ENCODE peak calls at places on chromosomes 4 and X, in four cellular contexts. One of them, this sample, is unnamed.

GRCh38 chr4:40199999-40200880 is 3.4 kb downstream of the RHOH start:
- DNase-seq in HepG2: no peak
- DNase-seq in WTC11: no peak
- DNase-seq in K562: no peak
- DNase-seq in this sample: no peak

GRCh38 chr4:76197971-76198410 is 15.6 kb downstream of the SCARB2 start:
- DNase-seq in HepG2: no peak
- DNase-seq in WTC11: no peak
- DNase-seq in K562: no peak
- DNase-seq in this sample: no peak

GRCh38 chrX:40165206-40165605 is 67.4 kb upstream of the BCOR start:
- DNase-seq in HepG2: no peak
- DNase-seq in WTC11: no peak
- DNase-seq in K562: no peak
- DNase-seq in this sample: no peak

GRCh38 chrX:675279-675886 is 44.8 kb downstream of the SHOX start:
- DNase-seq in HepG2: no peak
- DNase-seq in WTC11: no peak
- DNase-seq in K562: no peak
- DNase-seq in this sample: no peak

GRCh38 chr4:85720736-85721135 is 245.8 kb downstream of the ARHGAP24 start:
- DNase-seq in HepG2: peak; percentile 7
- DNase-seq in WTC11: no peak
- DNase-seq in K562: no peak
- DNase-seq in this sample: no peak

GRCh38 chr4:175758595-175758994 is 53.5 kb downstream of the GPM6A start:
- DNase-seq in HepG2: no peak
- DNase-seq in WTC11: no peak
- DNase-seq in K562: no peak
- DNase-seq in this sample: no peak

GRCh38 chr4:91116861-91117260 is 989.7 kb downstream of the CCSER1 start:
- DNase-seq in HepG2: no peak
- DNase-seq in WTC11: no peak
- DNase-seq in K562: no peak
- DNase-seq in this sample: no peak

GRCh38 chr4:186887211-186887785 is 163.6 kb upstream of the FAT1 start:
- DNase-seq in HepG2: no peak
- DNase-seq in WTC11: no peak
- DNase-seq in K562: no peak
- DNase-seq in this sample: no peak

GRCh38 chrX:54248309-54248708 is 65.3 kb upstream of the FAM120C start:
- DNase-seq in HepG2: peak; percentile 12
- DNase-seq in WTC11: no peak
- DNase-seq in K562: no peak
- DNase-seq in this sample: peak; percentile 9

GRCh38 chr4:16532240-16532990 is 306.1 kb upstream of the TAPT1 start:
- DNase-seq in HepG2: no peak
- DNase-seq in WTC11: no peak
- DNase-seq in K562: no peak
- DNase-seq in this sample: no peak

GRCh38 chr4:41406051-41406516 is 131.9 kb upstream of the LIMCH1 start:
- DNase-seq in HepG2: no peak
- DNase-seq in WTC11: no peak
- DNase-seq in K562: no peak
- DNase-seq in this sample: no peak

GRCh38 chr4:70425306-70425705 is 27.6 kb downstream of the OPRPN start:
- DNase-seq in HepG2: no peak
- DNase-seq in WTC11: no peak
- DNase-seq in K562: no peak
- DNase-seq in this sample: no peak

GRCh38 chrX:150905293-150905692 is 6.8 kb upstream of the CD99L2 start:
- DNase-seq in HepG2: no peak
- DNase-seq in WTC11: no peak
- DNase-seq in K562: no peak
- DNase-seq in this sample: no peak

GRCh38 chr4:22072240-22072639 is 123.7 kb upstream of the KCNIP4 start:
- DNase-seq in HepG2: no peak
- DNase-seq in WTC11: no peak
- DNase-seq in K562: no peak
- DNase-seq in this sample: no peak

GRCh38 chr4:8832130-8832930 is 39.3 kb downstream of the HMX1 start:
- DNase-seq in HepG2: no peak
- DNase-seq in WTC11: no peak
- DNase-seq in K562: no peak
- DNase-seq in this sample: no peak

GRCh38 chr4:172143605-172144314 is 330.6 kb downstream of the GALNTL6 start:
- DNase-seq in HepG2: no peak
- DNase-seq in WTC11: no peak
- DNase-seq in K562: peak; percentile 13
- DNase-seq in this sample: no peak

GRCh38 chr4:103996059-103996458 is 276.3 kb upstream of the TACR3 start:
- DNase-seq in HepG2: no peak
- DNase-seq in WTC11: no peak
- DNase-seq in K562: no peak
- DNase-seq in this sample: peak; percentile 10

GRCh38 chrX:48971325-48972213 is at the start of gene KCND1:
- DNase-seq in HepG2: no peak
- DNase-seq in WTC11: peak; percentile 39
- DNase-seq in K562: peak; percentile 49
- DNase-seq in this sample: no peak

DNA sequence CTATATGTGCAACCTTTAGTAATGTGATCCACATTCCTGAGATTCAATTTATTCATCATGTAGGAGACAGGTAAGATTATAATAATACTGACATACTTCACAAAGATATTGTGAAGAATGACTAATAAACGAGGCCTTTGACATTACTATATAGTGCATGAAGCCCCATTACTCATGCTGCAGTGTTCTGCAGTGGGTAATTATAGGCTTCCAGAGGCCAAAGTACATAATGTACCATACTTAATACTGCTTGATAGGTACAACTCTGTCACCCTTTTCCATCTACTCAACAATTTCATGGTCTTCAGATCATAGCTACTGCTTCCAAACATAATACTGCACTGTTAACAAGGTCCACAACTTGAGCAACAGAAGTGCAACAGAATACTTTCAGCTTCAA is 68.9 kb downstream of the COL25A1 start:
- DNase-seq in HepG2: no peak
- DNase-seq in WTC11: no peak
- DNase-seq in K562: no peak
- DNase-seq in this sample: no peak
- TF ChIP-seq ELF4 in HepG2: no peak
- TF ChIP-seq ELF4 in WTC11: no peak
- TF ChIP-seq ELF4 in K562: no peak
- TF ChIP-seq ELF4 in this sample: no peak

GRCh38 chrX:153209347-153209746 is 30.3 kb downstream of the MAGEA1 start:
- DNase-seq in HepG2: no peak
- DNase-seq in WTC11: no peak
- DNase-seq in K562: no peak
- DNase-seq in this sample: no peak
- TF ChIP-seq ELF4 in HepG2: no peak
- TF ChIP-seq ELF4 in WTC11: no peak
- TF ChIP-seq ELF4 in K562: no peak
- TF ChIP-seq ELF4 in this sample: no peak

DNA sequence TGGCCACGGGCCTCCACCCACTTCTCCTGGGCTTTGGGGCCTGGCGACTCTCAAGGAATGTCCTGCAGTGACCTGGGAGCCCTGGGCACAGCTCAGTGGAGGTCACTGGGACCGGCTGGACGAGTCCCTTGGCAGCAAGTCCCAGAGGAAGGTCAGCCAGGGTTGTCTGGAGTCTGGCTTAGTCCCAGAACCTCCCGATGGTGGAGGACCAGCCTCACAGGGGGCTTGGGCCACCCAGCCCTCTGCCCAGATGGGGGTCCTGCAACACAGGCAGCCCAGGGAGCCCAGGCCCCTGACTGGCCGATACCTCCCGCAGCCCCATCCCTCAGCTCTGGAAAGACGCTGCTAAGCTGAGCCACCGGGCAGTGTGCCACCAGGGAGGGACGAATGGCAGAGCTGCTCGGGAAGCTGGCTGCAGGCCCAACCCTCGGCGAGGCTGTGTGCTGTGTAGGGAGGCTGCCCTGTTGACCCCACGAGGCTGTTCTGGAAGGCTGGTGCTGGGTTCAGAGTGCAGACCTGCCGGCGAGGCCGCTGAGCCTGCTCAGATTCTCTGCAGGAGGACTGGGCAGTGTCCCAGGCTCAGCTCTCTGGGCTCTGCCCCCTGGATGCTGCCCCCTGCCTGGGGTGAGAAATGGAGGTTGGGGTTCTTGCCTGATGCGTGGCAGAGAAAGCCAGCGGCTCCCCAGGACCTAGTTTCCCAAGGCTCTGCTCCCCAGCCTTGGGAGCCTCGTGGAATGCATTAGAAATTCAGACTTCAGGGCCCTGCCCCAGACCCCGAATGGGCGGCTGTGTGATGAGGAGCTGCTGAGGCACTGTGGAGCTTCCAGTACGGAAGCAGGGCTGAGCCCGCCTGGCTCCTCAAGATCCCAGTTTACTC is 61.7 kb downstream of the ADRA2C start:
- DNase-seq in HepG2: peak; percentile 85
- DNase-seq in WTC11: no peak
- DNase-seq in K562: no peak
- DNase-seq in this sample: no peak
- TF ChIP-seq ELF4 in HepG2: no peak
- TF ChIP-seq ELF4 in WTC11: no peak
- TF ChIP-seq ELF4 in K562: no peak
- TF ChIP-seq ELF4 in this sample: no peak

DNA sequence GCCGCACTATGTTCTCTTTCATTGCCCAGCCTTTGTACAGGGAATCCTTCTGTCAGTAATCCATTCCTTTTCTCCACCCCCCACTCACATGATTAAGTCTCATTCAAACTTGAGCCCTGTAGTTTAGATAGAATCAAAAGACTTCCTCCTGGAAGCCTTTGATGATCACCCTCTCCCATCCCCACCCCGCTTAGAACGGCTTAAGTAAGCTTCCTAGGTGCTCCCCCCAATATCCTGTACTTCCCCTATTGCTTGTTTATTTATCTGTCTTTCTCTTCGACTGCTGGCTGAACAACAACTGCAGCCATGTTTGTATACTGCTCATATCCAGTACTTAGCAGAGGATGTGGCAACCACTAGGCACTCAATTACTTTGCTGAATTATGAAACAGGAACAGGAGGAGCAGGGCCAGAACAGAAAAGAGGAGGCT is 38.5 kb upstream of the GPC3 start:
- DNase-seq in HepG2: peak; percentile 92
- DNase-seq in WTC11: no peak
- DNase-seq in K562: no peak
- DNase-seq in this sample: no peak
- TF ChIP-seq ELF4 in HepG2: no peak
- TF ChIP-seq ELF4 in WTC11: no peak
- TF ChIP-seq ELF4 in K562: no peak
- TF ChIP-seq ELF4 in this sample: no peak

GRCh38 chr4:139890810-139891209 is 225.2 kb downstream of the MGST2 start:
- DNase-seq in HepG2: no peak
- DNase-seq in WTC11: no peak
- DNase-seq in K562: no peak
- DNase-seq in this sample: no peak
- TF ChIP-seq ELF4 in HepG2: no peak
- TF ChIP-seq ELF4 in WTC11: no peak
- TF ChIP-seq ELF4 in K562: no peak
- TF ChIP-seq ELF4 in this sample: no peak